ENCODE peak calls at places on chromosomes 1 and 21, in eight cellular contexts. B, V, Y, U, H, E, W and S are unnamed samples.

GRCh38 chr1:84998642-84999280 is 1.8 kb upstream of the MCOLN2 start:
- DNase-seq in B (no peak), V (no peak), Y (no peak), U (no peak), H (peak), E (no peak), W (no peak), S (no peak)

GRCh38 chr1:206583461-206584264 is 28.6 kb downstream of the EIF2D start:
- DNase-seq in B (peak), V (peak), Y (peak), U (peak), H (peak), E (peak), W (peak), S (peak)

GRCh38 chr1:163388970-163389369 is 67.2 kb downstream of the NUF2 start:
- DNase-seq in B (no peak), V (no peak), Y (no peak), U (no peak), H (no peak), E (no peak), W (no peak), S (no peak)

GRCh38 chr1:222167111-222167510 is 380.8 kb downstream of the HHIPL2 start:
- DNase-seq in B (no peak), V (no peak), Y (no peak), U (no peak), H (peak), E (no peak), W (no peak), S (no peak)

GRCh38 chr1:1891349-1892078 is 627 bp upstream of the GNB1 start:
- DNase-seq in B (no peak), V (peak), Y (peak), U (peak), H (peak), E (peak), W (peak), S (peak)

GRCh38 chr1:107501081-107501605 is 360.3 kb downstream of the NTNG1 start:
- DNase-seq in B (no peak), V (no peak), Y (no peak), U (no peak), H (no peak), E (no peak), W (no peak), S (no peak)

GRCh38 chr21:16193758-16194606 is 464.2 kb downstream of the USP25 start:
- DNase-seq in B (no peak), V (no peak), Y (peak), U (no peak), H (peak), E (peak), W (peak), S (peak)

GRCh38 chr1:53949023-53949611 is 3.0 kb downstream of the LRRC42 start:
- DNase-seq in B (no peak), V (no peak), Y (no peak), U (no peak), H (peak), E (no peak), W (peak), S (no peak)

GRCh38 chr21:28959367-28960099 is 33.1 kb downstream of the LTN1 start:
- DNase-seq in B (no peak), V (no peak), Y (no peak), U (no peak), H (no peak), E (no peak), W (no peak), S (no peak)

GRCh38 chr1:84847253-84848247 is 45.5 kb downstream of the LPAR3 start:
- DNase-seq in B (peak), V (no peak), Y (peak), U (peak), H (no peak), E (no peak), W (peak), S (no peak)

GRCh38 chr1:116686175-116686574 is 18.6 kb upstream of the IGSF3 start:
- DNase-seq in B (no peak), V (no peak), Y (no peak), U (no peak), H (peak), E (no peak), W (no peak), S (no peak)

GRCh38 chr1:243179714-243180113 is 75.4 kb downstream of the CEP170 start:
- DNase-seq in B (no peak), V (no peak), Y (no peak), U (no peak), H (no peak), E (no peak), W (no peak), S (no peak)

GRCh38 chr1:196890668-196891067 is 2.8 kb downstream of the CFHR4 start:
- DNase-seq in B (no peak), V (no peak), Y (no peak), U (no peak), H (no peak), E (no peak), W (no peak), S (no peak)

GRCh38 chr1:8025061-8025670 is 943 bp downstream of the ERRFI1 start:
- DNase-seq in B (no peak), V (no peak), Y (no peak), U (no peak), H (no peak), E (no peak), W (no peak), S (no peak)

GRCh38 chr1:198620951-198621824 is 17.7 kb upstream of the PTPRC start:
- DNase-seq in B (no peak), V (peak), Y (no peak), U (peak), H (no peak), E (no peak), W (no peak), S (no peak)

GRCh38 chr1:68230901-68231626 is 1.3 kb downstream of the WLS start:
- DNase-seq in B (no peak), V (no peak), Y (peak), U (no peak), H (peak), E (peak), W (peak), S (peak)

GRCh38 chr1:80542231-80542630 is 1258.5 kb upstream of the ADGRL2 start:
- DNase-seq in B (no peak), V (no peak), Y (no peak), U (no peak), H (no peak), E (no peak), W (no peak), S (no peak)

GRCh38 chr1:169044296-169044695 is 62.2 kb upstream of the ATP1B1 start:
- DNase-seq in B (no peak), V (no peak), Y (no peak), U (peak), H (no peak), E (no peak), W (no peak), S (no peak)

GRCh38 chr1:20727746-20728316 is 4.7 kb downstream of the SH2D5 start:
- DNase-seq in B (no peak), V (no peak), Y (no peak), U (no peak), H (peak), E (no peak), W (no peak), S (peak)

GRCh38 chr1:116380499-116381316 is 7.7 kb downstream of the ATP1A1 start:
- DNase-seq in B (peak), V (no peak), Y (no peak), U (no peak), H (no peak), E (no peak), W (no peak), S (no peak)

GRCh38 chr1:41475859-41476567 is 8.5 kb downstream of the EDN2 start:
- DNase-seq in B (no peak), V (no peak), Y (no peak), U (no peak), H (no peak), E (no peak), W (peak), S (no peak)

GRCh38 chr1:165050246-165050645 is 306.3 kb downstream of the LMX1A start:
- DNase-seq in B (no peak), V (no peak), Y (no peak), U (no peak), H (no peak), E (no peak), W (no peak), S (no peak)

GRCh38 chr1:182520746-182521145 is 68.3 kb downstream of the RNASEL start:
- DNase-seq in B (no peak), V (no peak), Y (no peak), U (no peak), H (no peak), E (no peak), W (no peak), S (no peak)

GRCh38 chr1:55694297-55694696 is 479.1 kb upstream of the USP24 start:
- DNase-seq in B (no peak), V (no peak), Y (no peak), U (no peak), H (no peak), E (peak), W (peak), S (no peak)

GRCh38 chr1:158008630-158009029 is 15.2 kb downstream of the KIRREL1 start:
- DNase-seq in B (no peak), V (no peak), Y (no peak), U (no peak), H (no peak), E (no peak), W (peak), S (no peak)

GRCh38 chr1:234875953-234876814 is 252.5 kb downstream of the TOMM20 start:
- DNase-seq in B (no peak), V (no peak), Y (no peak), U (no peak), H (no peak), E (no peak), W (no peak), S (no peak)

GRCh38 chr1:28915036-28915895 is 897 bp downstream of the EPB41 start:
- DNase-seq in B (no peak), V (no peak), Y (no peak), U (peak), H (peak), E (no peak), W (peak), S (no peak)

GRCh38 chr1:1185101-1185765 is 11.6 kb downstream of the TTLL10 start:
- DNase-seq in B (no peak), V (peak), Y (no peak), U (no peak), H (peak), E (no peak), W (no peak), S (no peak)

GRCh38 chr21:21084179-21084578 is 86.0 kb downstream of the NCAM2 start:
- DNase-seq in B (no peak), V (no peak), Y (no peak), U (no peak), H (no peak), E (no peak), W (no peak), S (no peak)

DNA sequence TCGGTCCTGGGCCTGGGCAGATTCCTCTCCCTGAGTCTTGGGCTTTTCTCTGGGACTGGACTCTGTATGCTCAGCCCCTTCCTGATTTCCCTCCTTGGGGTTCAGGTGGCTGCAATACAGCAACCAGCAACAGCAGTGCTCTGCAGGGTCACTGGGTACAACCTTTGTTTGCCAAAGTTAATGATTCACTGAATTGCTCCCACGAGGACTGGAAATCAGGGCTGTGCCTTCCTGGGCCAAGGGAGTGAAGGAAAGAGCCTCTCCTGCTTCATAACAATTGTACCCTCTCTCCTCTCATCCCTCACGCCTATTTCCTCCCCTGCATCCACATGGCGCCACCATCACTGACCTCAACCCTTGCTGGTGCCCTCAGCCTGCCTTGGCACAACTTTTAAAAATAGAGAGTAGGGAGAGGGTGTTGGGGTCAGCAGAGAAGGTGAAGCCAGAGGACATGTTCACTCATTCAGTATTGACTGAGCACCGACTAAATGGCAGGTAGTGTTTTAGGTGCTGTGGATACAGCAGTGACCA is 52.8 kb upstream of the GOLT1A start:
- DNase-seq in B (no peak), V (no peak), Y (no peak), U (no peak), H (no peak), E (no peak), W (no peak), S (no peak)
- H3K27ac ChIP-seq in B (no peak), V (no peak), Y (no peak), U (no peak), H (no peak), E (no peak), W (no peak), S (no peak)

GRCh38 chr1:66296370-66296769 is 237.6 kb upstream of the SGIP1 start:
- DNase-seq in B (no peak), V (no peak), Y (no peak), U (no peak), H (no peak), E (no peak), W (no peak), S (no peak)
- H3K27ac ChIP-seq in B (no peak), V (no peak), Y (no peak), U (no peak), H (no peak), E (no peak), W (no peak), S (no peak)

GRCh38 chr21:38758815-38759214 is 46.9 kb upstream of the ETS2 start:
- DNase-seq in B (no peak), V (no peak), Y (no peak), U (no peak), H (no peak), E (no peak), W (no peak), S (no peak)
- H3K27ac ChIP-seq in B (peak), V (no peak), Y (peak), U (no peak), H (no peak), E (no peak), W (no peak), S (peak)

GRCh38 chr1:226665505-226666163 is 73.4 kb downstream of the ITPKB start:
- DNase-seq in B (no peak), V (no peak), Y (no peak), U (no peak), H (no peak), E (peak), W (peak), S (no peak)
- H3K27ac ChIP-seq in B (peak), V (no peak), Y (peak), U (peak), H (no peak), E (peak), W (no peak), S (peak)

DNA sequence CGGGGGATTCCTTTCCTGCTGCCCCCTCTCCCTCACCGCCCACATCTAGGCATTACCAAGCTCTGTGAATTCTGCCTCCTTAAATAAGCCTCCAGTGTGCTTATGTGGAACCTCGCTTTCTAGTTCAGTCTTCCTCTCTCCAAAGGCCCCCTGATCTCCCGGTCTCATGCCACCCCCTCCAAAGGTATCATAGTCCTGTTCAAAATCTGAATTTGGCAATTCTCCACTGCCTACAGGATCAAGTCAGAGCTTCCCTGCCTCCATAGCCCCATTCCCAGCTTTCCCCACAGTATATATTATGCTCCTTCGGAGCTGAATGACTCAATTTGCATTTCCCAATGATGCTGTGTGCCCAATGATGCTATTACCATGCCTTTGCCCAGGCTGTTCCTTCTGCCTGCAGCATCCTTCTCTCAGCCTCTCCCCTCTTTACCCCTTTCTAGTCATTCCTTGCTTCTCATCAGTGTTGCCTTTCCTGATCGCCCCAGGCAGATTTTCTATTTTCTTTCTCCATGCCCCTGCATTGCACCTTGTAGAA is 1.7 kb downstream of the AZIN2 start:
- DNase-seq in B (no peak), V (no peak), Y (no peak), U (no peak), H (no peak), E (no peak), W (no peak), S (no peak)
- H3K27ac ChIP-seq in B (no peak), V (no peak), Y (no peak), U (no peak), H (no peak), E (no peak), W (no peak), S (no peak)

GRCh38 chr1:147504801-147505303 is 36.4 kb upstream of the BCL9 start:
- DNase-seq in B (no peak), V (no peak), Y (no peak), U (no peak), H (peak), E (peak), W (peak), S (no peak)
- H3K27ac ChIP-seq in B (peak), V (no peak), Y (no peak), U (no peak), H (peak), E (peak), W (peak), S (no peak)

GRCh38 chr1:45621501-45621836 is 2.4 kb downstream of the CCDC17 start:
- DNase-seq in B (no peak), V (no peak), Y (no peak), U (no peak), H (peak), E (no peak), W (no peak), S (no peak)
- H3K27ac ChIP-seq in B (peak), V (no peak), Y (no peak), U (no peak), H (peak), E (peak), W (peak), S (peak)

DNA sequence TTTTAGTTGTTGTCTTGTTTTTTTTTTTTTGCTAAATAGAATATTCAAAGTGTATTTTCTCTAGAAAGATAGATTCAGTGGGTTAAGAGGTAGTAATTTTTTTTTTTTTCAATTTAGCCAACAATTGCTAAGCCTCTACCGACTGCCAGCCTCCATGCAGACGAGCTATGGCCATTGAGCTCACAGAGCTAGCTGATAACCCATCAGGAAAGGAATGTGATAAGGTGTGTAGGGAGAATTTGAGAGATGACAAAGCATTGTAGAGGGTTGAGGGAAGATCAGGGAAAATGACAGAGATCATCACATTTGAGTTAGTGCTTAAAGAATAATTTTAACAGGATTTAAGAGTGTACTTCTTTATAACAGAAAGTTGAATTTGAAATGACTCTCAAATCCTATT is 30.6 kb downstream of the DNM3 start:
- DNase-seq in B (no peak), V (no peak), Y (no peak), U (no peak), H (no peak), E (no peak), W (no peak), S (no peak)
- H3K27ac ChIP-seq in B (no peak), V (no peak), Y (no peak), U (no peak), H (no peak), E (no peak), W (no peak), S (no peak)

DNA sequence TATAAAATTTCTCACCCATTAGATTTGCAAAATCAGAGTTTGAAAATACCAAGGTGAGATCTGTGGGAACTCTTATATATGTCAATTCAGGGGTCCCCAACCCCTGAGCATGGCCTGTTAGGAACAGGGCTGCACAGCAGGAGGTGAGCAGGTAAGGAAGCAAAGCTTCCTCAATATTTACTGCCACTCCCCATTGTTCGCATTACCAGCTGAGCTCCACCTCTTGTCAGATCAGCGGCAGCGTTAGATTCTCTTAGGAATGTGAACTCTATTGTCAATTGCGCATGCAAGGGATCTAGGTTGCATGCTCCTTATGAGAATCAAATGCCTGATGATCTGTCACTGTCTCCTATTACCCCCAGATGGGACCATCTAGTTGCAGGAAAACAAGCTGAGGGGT is 376.6 kb downstream of the LMO4 start:
- DNase-seq in B (no peak), V (no peak), Y (no peak), U (no peak), H (no peak), E (no peak), W (no peak), S (no peak)
- H3K27ac ChIP-seq in B (no peak), V (no peak), Y (no peak), U (no peak), H (no peak), E (no peak), W (no peak), S (no peak)

GRCh38 chr1:224333939-224334701 is 4.1 kb upstream of the NVL start:
- DNase-seq in B (no peak), V (no peak), Y (no peak), U (no peak), H (no peak), E (no peak), W (no peak), S (no peak)
- H3K27ac ChIP-seq in B (no peak), V (no peak), Y (no peak), U (no peak), H (no peak), E (no peak), W (no peak), S (no peak)